ENCODE peak calls at places on chromosomes 5 and 9, in eight cellular contexts. M, E, Y, V, L, T, C and K are unnamed samples.

GRCh38 chr9:13902286-13902685 is 411.7 kb downstream of the NFIB start:
- DNase-seq in M (no peak), E (no peak), Y (no peak), V (no peak), L (no peak), T (no peak), C (no peak), K (no peak)

GRCh38 chr5:132012385-132013005 is 1.0 kb upstream of the ACSL6 start:
- DNase-seq in M (peak; percentile 68), E (peak; percentile 84), Y (peak; percentile 20), V (peak; percentile 87), L (peak; percentile 79), T (peak; percentile 39), C (peak; percentile 60), K (peak; percentile 38)

GRCh38 chr5:88729476-88730182 is 153.4 kb downstream of the MEF2C start:
- DNase-seq in M (peak; percentile 78), E (peak; percentile 28), Y (peak; percentile 61), V (peak; percentile 84), L (peak; percentile 86), T (peak; percentile 59), C (no peak), K (no peak)

GRCh38 chr5:135038202-135038828 is 4.3 kb upstream of the PITX1 start:
- DNase-seq in M (no peak), E (no peak), Y (no peak), V (peak; percentile 38), L (no peak), T (no peak), C (peak; percentile 34), K (no peak)

GRCh38 chr5:88979717-88980116 is 96.7 kb upstream of the MEF2C start:
- DNase-seq in M (no peak), E (no peak), Y (no peak), V (no peak), L (no peak), T (no peak), C (no peak), K (no peak)

GRCh38 chr9:4986291-4986690 is 1.2 kb downstream of the JAK2 start:
- DNase-seq in M (peak; percentile 13), E (no peak), Y (no peak), V (no peak), L (peak; percentile 15), T (no peak), C (no peak), K (no peak)

GRCh38 chr9:98231770-98232478 is 23.5 kb downstream of the TBC1D2 start:
- DNase-seq in M (peak; percentile 95), E (no peak), Y (peak; percentile 41), V (no peak), L (peak; percentile 91), T (peak; percentile 55), C (no peak), K (no peak)

GRCh38 chr5:149372932-149373331 is 6.2 kb downstream of the IL17B start:
- DNase-seq in M (no peak), E (no peak), Y (no peak), V (no peak), L (no peak), T (no peak), C (no peak), K (no peak)

GRCh38 chr9:33166263-33167083 is 663 bp downstream of the B4GALT1 start:
- DNase-seq in M (no peak), E (no peak), Y (no peak), V (peak; percentile 21), L (peak; percentile 58), T (no peak), C (peak; percentile 88), K (no peak)

GRCh38 chr5:72064801-72065570 is 42.3 kb upstream of the MAP1B start:
- DNase-seq in M (no peak), E (no peak), Y (no peak), V (peak; percentile 31), L (no peak), T (no peak), C (no peak), K (no peak)

GRCh38 chr9:121249563-121249962 is 18.4 kb upstream of the GSN start:
- DNase-seq in M (no peak), E (no peak), Y (no peak), V (no peak), L (no peak), T (no peak), C (no peak), K (no peak)

GRCh38 chr9:129078691-129079503 is 2.0 kb upstream of the DOLPP1 start:
- DNase-seq in M (no peak), E (no peak), Y (no peak), V (no peak), L (no peak), T (no peak), C (no peak), K (no peak)

GRCh38 chr5:14745753-14746152 is 81.2 kb downstream of the OTULIN start:
- DNase-seq in M (no peak), E (no peak), Y (no peak), V (no peak), L (no peak), T (no peak), C (no peak), K (no peak)

GRCh38 chr9:112069318-112070169 is 105.6 kb downstream of the SUSD1 start:
- DNase-seq in M (no peak), E (no peak), Y (no peak), V (no peak), L (no peak), T (no peak), C (no peak), K (no peak)

GRCh38 chr5:146169076-146169475 is 13.4 kb downstream of the LARS1 start:
- DNase-seq in M (no peak), E (no peak), Y (no peak), V (no peak), L (no peak), T (no peak), C (no peak), K (no peak)

GRCh38 chr5:321233-321725 is at the start of gene AHRR:
- DNase-seq in M (peak; percentile 53), E (peak; percentile 56), Y (no peak), V (peak; percentile 88), L (peak; percentile 72), T (no peak), C (peak; percentile 81), K (peak; percentile 92)

GRCh38 chr5:91820874-91821273 is 437.8 kb upstream of the ARRDC3 start:
- DNase-seq in M (no peak), E (no peak), Y (no peak), V (no peak), L (no peak), T (no peak), C (no peak), K (no peak)
- TF ChIP-seq CTCF in M (no peak), E (no peak), Y (no peak), V (no peak), L (no peak), T (no peak), C (no peak), K (no peak)

GRCh38 chr9:93276973-93277372 is 93.0 kb downstream of the WNK2 start:
- DNase-seq in M (no peak), E (no peak), Y (no peak), V (no peak), L (no peak), T (no peak), C (no peak), K (no peak)
- TF ChIP-seq CTCF in M (no peak), E (no peak), Y (no peak), V (no peak), L (no peak), T (no peak), C (no peak), K (no peak)

GRCh38 chr9:20532584-20532983 is 89.7 kb downstream of the MLLT3 start:
- DNase-seq in M (no peak), E (no peak), Y (no peak), V (peak; percentile 6), L (no peak), T (no peak), C (no peak), K (no peak)

GRCh38 chr9:20528253-20528652 is 94.0 kb downstream of the MLLT3 start:
- DNase-seq in M (no peak), E (no peak), Y (no peak), V (no peak), L (no peak), T (no peak), C (no peak), K (no peak)

GRCh38 chr9:20529837-20530236 is 92.5 kb downstream of the MLLT3 start:
- DNase-seq in M (no peak), E (no peak), Y (no peak), V (no peak), L (no peak), T (no peak), C (no peak), K (no peak)

GRCh38 chr9:20524776-20525175 is 97.5 kb downstream of the MLLT3 start:
- DNase-seq in M (no peak), E (no peak), Y (no peak), V (peak; percentile 59), L (no peak), T (no peak), C (no peak), K (no peak)

DNA sequence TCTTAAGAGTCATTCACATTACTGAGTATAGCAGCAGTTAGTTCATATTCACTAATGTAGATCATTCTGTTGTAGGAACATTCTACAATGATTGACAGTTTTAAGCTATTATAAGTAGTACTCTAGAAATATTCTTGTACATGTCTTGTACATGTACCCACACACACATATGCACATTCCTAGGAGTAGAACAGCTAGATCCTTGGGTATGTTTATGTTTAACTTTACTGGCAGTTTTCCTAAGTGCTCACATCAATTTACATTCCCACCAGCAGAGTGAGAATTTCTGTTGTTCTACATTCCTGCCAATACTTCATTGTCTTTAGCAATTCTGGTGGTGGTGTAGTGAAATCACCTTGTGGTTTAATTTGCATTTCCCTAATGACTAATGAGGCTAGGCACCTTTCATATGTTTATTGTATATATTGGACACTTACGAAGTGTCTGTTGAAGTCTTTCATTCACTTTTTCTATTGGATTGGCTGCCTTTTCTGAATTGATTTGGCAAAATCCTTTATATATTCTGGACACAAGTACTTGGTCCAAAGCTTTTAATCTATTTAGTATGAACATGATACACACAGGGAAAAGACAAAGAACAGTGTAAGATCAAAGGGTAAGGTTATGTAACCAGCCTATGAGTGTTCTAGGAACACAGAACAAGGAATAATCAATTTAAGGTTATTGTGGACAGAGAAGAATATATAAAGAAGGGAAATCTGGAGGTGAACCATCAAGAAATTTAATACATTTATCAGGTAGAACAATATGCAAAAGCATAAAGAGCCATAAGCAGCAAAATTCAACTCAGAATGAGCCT is 95.6 kb downstream of the MLLT3 start:
- DNase-seq in M (peak; percentile 44), E (no peak), Y (no peak), V (no peak), L (peak; percentile 12), T (peak; percentile 4), C (no peak), K (no peak)
- TF ChIP-seq CTCF in M (peak; percentile 32), E (no peak), Y (no peak), V (no peak), L (peak; percentile 29), T (peak; percentile 42), C (no peak), K (no peak)

DNA sequence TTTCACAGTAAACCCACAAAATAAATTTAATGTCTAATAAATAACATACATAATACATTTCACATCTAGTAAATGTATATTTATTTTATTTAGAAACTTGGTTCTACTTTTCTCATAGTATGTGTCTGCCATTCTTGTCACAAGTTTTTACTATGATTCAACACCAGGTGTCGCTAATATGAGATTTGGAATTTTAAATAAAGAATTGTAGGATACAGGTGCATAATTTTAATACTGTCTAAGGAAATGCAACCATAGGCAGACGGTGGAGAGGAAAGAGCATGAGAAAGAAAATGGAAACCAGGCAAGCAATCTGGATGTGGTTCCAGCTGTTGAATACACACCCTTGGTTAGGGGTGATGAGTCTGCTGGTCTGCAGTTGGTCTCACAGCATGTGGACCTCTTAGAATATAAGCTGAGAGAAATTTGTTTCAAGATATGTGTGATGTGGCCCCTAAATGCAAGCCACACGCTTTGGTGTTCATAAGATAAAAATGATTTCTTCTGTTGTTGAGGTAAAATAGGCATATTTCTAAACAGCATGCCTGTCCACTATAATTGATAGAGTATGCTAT is 114.7 kb upstream of the TXNDC8 start:
- DNase-seq in M (peak; percentile 15), E (no peak), Y (no peak), V (peak; percentile 13), L (peak; percentile 38), T (no peak), C (no peak), K (no peak)
- TF ChIP-seq CTCF in M (peak; percentile 39), E (peak; percentile 63), Y (no peak), V (peak; percentile 75), L (peak; percentile 17), T (peak; percentile 45), C (no peak), K (peak; percentile 39)